ENCODE peak calls at places on chromosomes 7 and 10, in four cellular contexts. R is prostate gland, G is stomach, O is body of pancreas. V is an unnamed sample. For H3K36me3, the result is how much of the 10 kb centered on the place peaks cover.

GRCh38 chr10:116287906-116288501 is 15.0 kb upstream of the GFRA1 start:
- DNase-seq in G (no peak), O (peak), R (no peak), V (peak)

GRCh38 chr7:3069767-3070449 is 26.2 kb upstream of the CARD11 start:
- DNase-seq in O (no peak), R (no peak), G (no peak), V (no peak)

GRCh38 chr7:117034851-117035462 is 81.7 kb downstream of the ST7 start:
- DNase-seq in G (no peak), O (no peak), R (peak), V (no peak)

GRCh38 chr10:8473205-8473604 is 418.7 kb downstream of the GATA3 start:
- DNase-seq in G (no peak), R (no peak), O (no peak), V (no peak)

GRCh38 chr10:95814011-95814727 is 58.2 kb downstream of the ENTPD1 start:
- DNase-seq in G (no peak), R (no peak), O (no peak), V (peak)

GRCh38 chr10:124992462-124993344 is 50.8 kb downstream of the ZRANB1 start:
- DNase-seq in O (peak), G (peak), R (peak), V (peak)

GRCh38 chr7:77199008-77199966 is at the start of gene FGL2:
- DNase-seq in G (peak), R (peak), O (peak), V (peak)

GRCh38 chr10:81127931-81128330 is 590.2 kb downstream of the SH2D4B start:
- DNase-seq in R (no peak), G (no peak), O (no peak), V (no peak)

GRCh38 chr10:88385601-88386203 is 197.4 kb downstream of the RNLS start:
- DNase-seq in G (peak), R (peak), O (peak), V (peak)

GRCh38 chr10:43145313-43145712 is 7.1 kb downstream of the CSGALNACT2 start:
- DNase-seq in G (no peak), R (no peak), O (no peak), V (peak)

GRCh38 chr10:93553501-93554374 is 12.7 kb upstream of the FFAR4 start:
- DNase-seq in O (no peak), R (no peak), G (no peak), V (no peak)

GRCh38 chr10:688621-689426 is 644 bp downstream of the DIP2C start:
- DNase-seq in O (peak), G (peak), R (peak), V (peak)

GRCh38 chr7:85041599-85042216 is 145.1 kb downstream of the SEMA3D start:
- DNase-seq in R (peak), G (peak), O (peak), V (peak)

GRCh38 chr7:106853250-106853908 is 11.7 kb upstream of the PIK3CG start:
- DNase-seq in R (no peak), G (no peak), O (no peak), V (no peak)

GRCh38 chr10:672992-673391 is 16.5 kb downstream of the DIP2C start:
- DNase-seq in G (no peak), O (no peak), R (no peak), V (no peak)

GRCh38 chr10:50561266-50561665 is 62.5 kb downstream of the SGMS1 start:
- DNase-seq in G (no peak), R (peak), O (peak), V (peak)

GRCh38 chr10:48672596-48673255 is 11.9 kb upstream of the WDFY4 start:
- DNase-seq in O (no peak), G (no peak), R (no peak), V (no peak)

GRCh38 chr10:103776878-103777591 is 78.3 kb downstream of the SH3PXD2A start:
- DNase-seq in O (no peak), R (no peak), G (no peak), V (no peak)

GRCh38 chr7:2217716-2218443 is 14.9 kb downstream of the MAD1L1 start:
- DNase-seq in O (no peak), G (no peak), R (no peak), V (no peak)

GRCh38 chr10:3811331-3811870 is 26.4 kb upstream of the KLF6 start:
- DNase-seq in R (peak), G (peak), O (peak), V (peak)
- TF ChIP-seq POLR2A in R (no peak), G (no peak), O (peak), V (no peak)

DNA sequence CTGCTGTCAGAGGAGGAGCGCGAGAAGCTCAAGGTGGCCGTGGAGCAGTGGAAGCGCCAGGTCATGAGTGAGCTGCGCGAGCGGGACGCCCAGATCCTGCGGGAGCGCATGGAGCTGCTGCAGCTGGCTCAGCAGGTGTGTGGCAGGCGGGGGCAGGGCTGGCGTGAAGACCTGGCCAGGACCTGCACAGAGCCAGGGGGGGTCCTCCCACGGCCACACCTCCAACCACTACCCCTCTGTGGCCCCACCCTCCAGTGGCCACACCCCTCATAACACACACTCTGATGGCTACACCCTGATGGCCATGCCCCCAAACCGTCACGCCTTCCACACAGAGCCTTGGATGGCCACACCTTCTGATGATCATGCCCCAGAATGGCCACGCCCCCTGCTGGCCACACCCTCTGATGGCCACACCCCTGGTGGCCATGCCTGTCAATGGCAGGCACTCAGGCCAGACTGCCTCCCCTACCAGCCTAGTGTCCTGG is 23.4 kb upstream of the DPYSL4 start:
- DNase-seq in O (no peak), R (peak), G (peak), V (no peak)
- TF ChIP-seq CTCF in O (no peak), R (peak), G (peak), V (no peak)

GRCh38 chr7:102312317-102312716 is 25.6 kb downstream of the SH2B2 start:
- DNase-seq in G (no peak), R (no peak), O (no peak), V (no peak)
- H3K36me3 ChIP-seq in G (under half), R (under half), O (under half), V (under half)

GRCh38 chr7:80093349-80093748 is 41.3 kb upstream of the GNAI1 start:
- DNase-seq in O (no peak), G (no peak), R (no peak), V (no peak)

GRCh38 chr7:80100254-80100653 is 34.4 kb upstream of the GNAI1 start:
- DNase-seq in O (no peak), R (no peak), G (no peak), V (no peak)

GRCh38 chr7:80097756-80098155 is 36.9 kb upstream of the GNAI1 start:
- DNase-seq in G (no peak), R (no peak), O (no peak), V (no peak)

GRCh38 chr7:80098795-80099194 is 35.8 kb upstream of the GNAI1 start:
- DNase-seq in O (no peak), R (no peak), G (no peak), V (no peak)

DNA sequence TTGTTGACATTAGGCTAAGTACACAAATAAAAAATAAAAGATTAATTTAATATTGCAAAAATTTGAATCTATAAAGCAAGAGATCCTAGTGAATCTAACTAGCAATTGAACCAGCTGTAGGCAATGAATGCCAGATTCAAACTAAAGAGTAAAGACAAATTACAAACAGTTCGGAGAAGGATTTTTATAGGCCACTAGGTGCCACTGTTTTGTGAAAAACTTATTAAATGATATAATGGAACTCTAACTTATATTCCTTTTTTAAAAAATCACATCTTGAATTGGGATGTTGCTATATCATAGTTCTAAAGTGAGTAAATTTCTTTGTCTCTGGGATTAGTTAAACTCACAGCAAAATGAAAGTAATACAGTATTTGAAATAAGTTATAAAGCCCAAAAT is 39.1 kb upstream of the GNAI1 start:
- DNase-seq in G (no peak), O (no peak), R (no peak), V (no peak)
- TF ChIP-seq POLR2A in G (no peak), O (no peak), R (no peak), V (no peak)

GRCh38 chr7:37364871-37365270 is 83.8 kb downstream of the ELMO1 start:
- DNase-seq in G (no peak), R (no peak), O (no peak), V (no peak)

GRCh38 chr7:37365405-37365804 is 83.3 kb downstream of the ELMO1 start:
- DNase-seq in O (no peak), G (no peak), R (no peak), V (no peak)

GRCh38 chr7:37368540-37368939 is 80.1 kb downstream of the ELMO1 start:
- DNase-seq in O (no peak), R (no peak), G (no peak), V (no peak)

GRCh38 chr7:37367010-37367409 is 81.7 kb downstream of the ELMO1 start:
- DNase-seq in G (no peak), O (no peak), R (no peak), V (no peak)

GRCh38 chr7:37366445-37366844 is 82.2 kb downstream of the ELMO1 start:
- DNase-seq in O (no peak), G (no peak), R (no peak), V (no peak)
- TF ChIP-seq CTCF in O (no peak), G (no peak), R (no peak), V (no peak)

GRCh38 chr7:103094102-103094501 is 19.2 kb downstream of the ARMC10 start:
- DNase-seq in O (no peak), R (no peak), G (no peak), V (no peak)

DNA sequence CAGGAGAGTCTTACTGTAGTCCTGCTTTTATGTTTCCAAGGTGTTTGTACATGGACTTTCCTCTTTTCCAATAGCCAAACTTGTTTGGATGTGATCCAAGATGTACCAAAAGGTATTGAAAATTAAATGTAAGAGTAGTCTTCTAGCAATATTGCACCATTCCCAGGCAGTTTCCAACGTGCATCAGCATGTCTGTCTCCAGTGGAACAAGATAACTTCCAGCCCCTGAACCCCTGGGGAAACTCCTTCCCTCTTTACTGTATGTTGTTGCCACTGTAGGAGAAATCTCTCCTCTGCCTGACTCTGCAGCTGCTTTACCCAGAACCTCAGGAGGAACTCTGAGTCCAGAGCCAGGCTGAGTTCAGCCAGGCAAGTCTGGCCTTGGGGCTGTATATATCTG is 18.5 kb downstream of the ARMC10 start:
- DNase-seq in O (no peak), G (no peak), R (no peak), V (no peak)
- H3K36me3 ChIP-seq in O (under half), G (half or more), R (under half), V (under half)

GRCh38 chr10:20616056-20616671 is 280.9 kb downstream of the NEBL start:
- DNase-seq in R (no peak), G (no peak), O (no peak), V (no peak)
- TF ChIP-seq POLR2A in R (no peak), G (no peak), O (no peak), V (no peak)

DNA sequence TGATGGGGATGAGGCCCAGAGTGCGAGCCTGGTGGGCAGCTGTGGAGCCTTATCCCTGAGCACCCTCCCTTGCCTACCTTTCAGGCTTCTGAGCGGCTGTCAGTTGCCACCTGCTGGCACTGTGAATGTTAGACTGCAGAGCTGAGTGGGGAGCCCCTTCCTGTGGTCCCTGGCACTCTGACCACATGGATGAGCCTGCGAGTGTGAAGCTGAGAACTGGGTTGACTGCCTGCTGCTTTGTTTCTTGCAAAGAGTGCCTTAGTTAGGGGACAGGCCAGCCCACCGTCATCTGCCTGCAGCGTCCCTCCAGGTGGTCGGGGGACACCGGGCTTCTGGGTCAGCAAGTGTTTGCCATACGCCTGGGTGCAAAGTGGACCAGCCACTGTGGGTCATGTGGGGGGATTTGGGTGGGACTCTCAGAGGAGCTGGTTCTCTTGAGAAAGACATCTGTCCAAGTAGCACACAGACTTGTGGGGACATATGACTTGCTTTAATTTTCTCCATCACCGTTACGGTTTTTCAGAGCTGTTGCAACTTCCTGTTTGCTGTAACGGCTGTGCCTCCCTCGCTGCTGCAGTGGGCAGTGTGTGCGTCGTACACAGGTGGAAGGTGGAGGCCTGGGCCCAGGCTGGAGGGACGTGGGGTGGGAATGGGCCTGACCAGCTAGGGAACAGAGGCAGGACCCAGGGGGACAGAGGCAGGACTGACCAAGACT is 13.7 kb downstream of the INPP5A start:
- DNase-seq in O (no peak), R (no peak), G (no peak), V (no peak)
- TF ChIP-seq CTCF in O (no peak), R (no peak), G (no peak), V (no peak)

V was measured in thyroid gland.